ENCODE peak calls at places on chromosomes 1 and 21, in six cellular contexts. A is SK-N-SH, Z is GM12892, I is HepG2, C is K562, F is GM12878. D is an unnamed sample.

GRCh38 chr21:14533555-14534400 is 12.3 kb downstream of the SAMSN1 start:
- DNase-seq in A (no peak), Z (no peak), I (no peak), C (no peak), F (peak), D (no peak)

GRCh38 chr1:163173121-163173520 is 29.6 kb downstream of the RGS5 start:
- DNase-seq in A (no peak), Z (no peak), I (no peak), C (no peak), F (no peak), D (no peak)

GRCh38 chr21:31351438-31351837 is 7.4 kb upstream of the TIAM1 start:
- DNase-seq in A (no peak), Z (no peak), I (no peak), C (no peak), F (no peak), D (no peak)

GRCh38 chr1:8460132-8460544 is 142.2 kb downstream of the SLC45A1 start:
- DNase-seq in A (no peak), Z (no peak), I (no peak), C (no peak), F (no peak), D (no peak)

GRCh38 chr21:42013338-42013737 is 3.2 kb upstream of the ZBTB21 start:
- DNase-seq in A (no peak), Z (no peak), I (no peak), C (no peak), F (no peak), D (no peak)

GRCh38 chr1:55081905-55082296 is 42.6 kb downstream of the PCSK9 start:
- DNase-seq in A (no peak), Z (no peak), I (no peak), C (no peak), F (no peak), D (no peak)

GRCh38 chr1:116521186-116521585 is 49.6 kb downstream of the CD58 start:
- DNase-seq in A (no peak), Z (no peak), I (no peak), C (no peak), F (no peak), D (no peak)

GRCh38 chr1:12052008-12052573 is 11.0 kb upstream of the TNFRSF8 start:
- DNase-seq in A (no peak), Z (peak), I (no peak), C (peak), F (peak), D (peak)

GRCh38 chr1:93734999-93735398 is 53.4 kb upstream of the BCAR3 start:
- DNase-seq in A (no peak), Z (no peak), I (peak), C (peak), F (no peak), D (no peak)

GRCh38 chr1:117631361-117631760 is 25.5 kb downstream of the TENT5C start:
- DNase-seq in A (no peak), Z (no peak), I (no peak), C (no peak), F (no peak), D (no peak)

GRCh38 chr1:172951728-172952365 is 98.9 kb downstream of the TNFSF18 start:
- DNase-seq in A (no peak), Z (no peak), I (no peak), C (no peak), F (no peak), D (no peak)

GRCh38 chr1:231866392-231867331 is 240.1 kb downstream of the DISC1 start:
- DNase-seq in A (peak), Z (peak), I (peak), C (peak), F (no peak), D (peak)

GRCh38 chr1:246255773-246256172 is 251.3 kb downstream of the SMYD3 start:
- DNase-seq in A (no peak), Z (no peak), I (no peak), C (no peak), F (no peak), D (no peak)
- TF ChIP-seq POLR2AphosphoS5 in A (no peak), Z (no peak), I (no peak), C (no peak), F (no peak), D (no peak)

DNA sequence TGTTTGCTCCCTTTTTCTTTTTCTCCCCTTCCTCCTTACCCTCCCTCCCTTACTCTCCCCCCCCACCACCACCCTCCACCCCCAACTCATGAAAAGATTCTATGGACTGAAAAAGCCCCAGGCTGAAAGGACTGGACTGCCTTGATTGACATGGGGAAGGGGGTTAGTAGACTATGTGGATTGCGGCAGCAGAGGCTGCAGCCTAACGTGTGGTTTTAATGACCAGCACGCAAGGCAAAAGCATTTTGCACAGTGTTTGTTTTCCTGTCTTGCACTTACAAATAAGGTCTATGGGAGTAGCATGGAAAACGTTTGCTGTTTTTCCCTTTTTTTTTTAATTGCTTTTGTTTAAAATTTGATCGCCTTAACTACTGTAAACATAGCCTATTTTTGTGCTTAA is 5.5 kb downstream of the ZBTB18 start:
- DNase-seq in A (no peak), Z (no peak), I (no peak), C (no peak), F (no peak), D (no peak)
- TF ChIP-seq TAF1 in A (no peak), Z (no peak), I (no peak), C (no peak), F (no peak), D (no peak)

DNA sequence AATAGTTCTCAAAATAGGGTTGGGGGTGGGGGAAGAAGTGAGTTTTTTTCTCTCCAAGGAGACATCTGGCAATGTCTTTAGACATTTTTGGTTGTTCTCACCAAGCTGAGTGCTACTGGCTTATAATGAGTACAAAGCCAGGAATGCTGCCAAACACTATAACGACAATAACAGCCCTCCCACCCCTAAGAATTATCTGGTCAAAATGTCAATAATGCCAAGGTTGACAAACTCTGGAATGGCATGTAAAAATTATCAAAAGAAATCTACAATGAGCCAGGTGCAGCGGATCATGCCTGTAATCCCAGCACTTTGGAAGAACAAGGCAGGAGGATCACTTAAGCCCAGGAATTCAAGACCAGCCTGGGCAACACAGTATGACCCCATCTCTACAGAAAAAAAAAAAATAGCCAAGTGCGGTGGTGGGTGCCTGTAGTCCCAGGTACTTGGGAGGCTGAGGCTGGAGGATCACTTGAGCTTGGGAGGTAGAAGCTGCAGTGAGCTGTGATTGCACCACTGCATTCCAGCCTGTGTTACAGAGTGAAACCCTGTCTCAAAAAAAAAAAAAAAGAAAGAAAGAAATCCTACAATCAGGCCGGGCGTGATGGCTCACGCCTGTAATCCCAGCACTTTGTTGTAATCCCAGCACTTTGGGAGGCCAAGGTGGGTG is 2.5 kb downstream of the ATP5PF start:
- DNase-seq in A (no peak), Z (no peak), I (no peak), C (no peak), F (no peak), D (no peak)
- TF ChIP-seq POLR2AphosphoS5 in A (no peak), Z (no peak), I (no peak), C (no peak), F (no peak), D (no peak)

GRCh38 chr1:113946668-113947387 is 17.7 kb downstream of the HIPK1 start:
- DNase-seq in A (no peak), Z (no peak), I (peak), C (no peak), F (no peak), D (no peak)
- TF ChIP-seq TAF1 in A (no peak), Z (no peak), I (no peak), C (no peak), F (no peak), D (no peak)

DNA sequence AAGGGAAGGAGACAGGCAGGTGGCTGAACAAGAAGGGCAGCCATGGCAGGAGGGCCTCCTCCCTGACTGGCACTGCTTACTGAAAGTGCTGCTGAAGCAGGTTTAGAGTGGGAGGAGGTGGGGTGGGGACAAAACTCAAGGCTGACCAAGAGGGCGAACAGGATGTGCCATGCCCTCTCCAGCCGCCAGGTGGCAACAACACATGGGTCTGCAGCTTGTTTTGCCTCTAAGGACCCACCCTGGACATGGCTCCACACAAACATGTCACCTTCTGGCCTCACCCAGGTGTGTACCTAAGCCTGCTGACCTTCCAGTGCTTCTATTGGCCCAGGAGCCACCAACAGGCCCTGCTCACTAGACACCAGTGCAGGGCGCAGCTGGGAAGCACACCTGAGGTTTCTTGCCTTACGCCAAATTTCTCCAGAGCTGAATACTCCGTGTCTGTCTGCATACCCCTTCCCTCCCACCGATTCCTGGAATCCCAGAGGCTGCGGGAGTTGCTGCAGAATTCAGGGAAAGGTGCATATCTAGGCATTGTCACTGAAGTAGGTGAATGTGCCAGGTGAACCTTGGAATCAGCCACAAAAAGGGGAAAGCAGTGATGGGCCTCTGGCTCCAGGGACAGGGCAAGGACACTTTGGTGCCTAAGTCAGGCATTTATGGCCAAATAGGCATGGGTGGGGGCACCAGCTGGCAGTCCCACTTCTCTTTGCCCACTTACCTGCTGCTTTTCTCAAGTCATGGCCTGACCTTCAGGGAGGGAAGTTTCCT is 5.3 kb downstream of the PSRC1 start:
- DNase-seq in A (peak), Z (peak), I (peak), C (peak), F (peak), D (peak)
- TF ChIP-seq POLR2AphosphoS5 in A (no peak), Z (no peak), I (no peak), C (no peak), F (no peak), D (no peak)

GRCh38 chr1:25699501-25700089 is 83.0 kb downstream of the MAN1C1 start:
- DNase-seq in A (peak), Z (no peak), I (no peak), C (no peak), F (no peak), D (no peak)

GRCh38 chr1:25700626-25701025 is 84.0 kb downstream of the MAN1C1 start:
- DNase-seq in A (peak), Z (no peak), I (no peak), C (peak), F (no peak), D (no peak)

GRCh38 chr1:25698252-25698651 is 81.7 kb downstream of the MAN1C1 start:
- DNase-seq in A (no peak), Z (no peak), I (no peak), C (no peak), F (no peak), D (no peak)

GRCh38 chr1:25701030-25701785 is 84.6 kb downstream of the MAN1C1 start:
- DNase-seq in A (no peak), Z (no peak), I (no peak), C (no peak), F (no peak), D (no peak)

DNA sequence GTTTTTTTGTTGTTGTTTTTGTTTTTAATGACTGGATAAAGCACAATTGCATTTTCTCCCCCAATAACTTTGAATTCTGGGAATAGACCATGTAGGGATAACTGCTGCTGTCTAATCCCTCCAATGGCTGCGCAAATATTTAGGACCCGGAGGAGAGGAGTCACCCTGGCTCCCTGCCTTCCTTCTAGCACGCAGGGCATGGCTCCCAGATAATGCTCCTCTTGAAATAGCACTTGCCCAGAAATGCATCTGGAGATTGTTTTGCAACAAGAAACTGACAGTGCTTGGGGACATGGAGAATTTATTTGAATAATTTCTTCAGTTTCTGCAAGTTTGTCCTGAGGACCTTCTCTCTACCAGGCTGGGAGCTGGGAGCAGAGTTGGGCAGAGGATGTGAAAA is 83.5 kb downstream of the MAN1C1 start:
- DNase-seq in A (no peak), Z (no peak), I (no peak), C (no peak), F (no peak), D (no peak)
- TF ChIP-seq TAF1 in A (no peak), Z (no peak), I (no peak), C (no peak), F (no peak), D (no peak)

GRCh38 chr1:154329551-154330131 is 4.3 kb downstream of the ATP8B2 start:
- DNase-seq in A (peak), Z (no peak), I (no peak), C (peak), F (no peak), D (no peak)

GRCh38 chr1:154329152-154329521 is 3.8 kb downstream of the ATP8B2 start:
- DNase-seq in A (peak), Z (no peak), I (no peak), C (no peak), F (no peak), D (no peak)

GRCh38 chr1:154326546-154327465 is 1.5 kb downstream of the ATP8B2 start:
- DNase-seq in A (no peak), Z (no peak), I (no peak), C (peak), F (no peak), D (no peak)

GRCh38 chr1:154327466-154328317 is 2.4 kb downstream of the ATP8B2 start:
- DNase-seq in A (no peak), Z (no peak), I (no peak), C (no peak), F (no peak), D (no peak)

DNA sequence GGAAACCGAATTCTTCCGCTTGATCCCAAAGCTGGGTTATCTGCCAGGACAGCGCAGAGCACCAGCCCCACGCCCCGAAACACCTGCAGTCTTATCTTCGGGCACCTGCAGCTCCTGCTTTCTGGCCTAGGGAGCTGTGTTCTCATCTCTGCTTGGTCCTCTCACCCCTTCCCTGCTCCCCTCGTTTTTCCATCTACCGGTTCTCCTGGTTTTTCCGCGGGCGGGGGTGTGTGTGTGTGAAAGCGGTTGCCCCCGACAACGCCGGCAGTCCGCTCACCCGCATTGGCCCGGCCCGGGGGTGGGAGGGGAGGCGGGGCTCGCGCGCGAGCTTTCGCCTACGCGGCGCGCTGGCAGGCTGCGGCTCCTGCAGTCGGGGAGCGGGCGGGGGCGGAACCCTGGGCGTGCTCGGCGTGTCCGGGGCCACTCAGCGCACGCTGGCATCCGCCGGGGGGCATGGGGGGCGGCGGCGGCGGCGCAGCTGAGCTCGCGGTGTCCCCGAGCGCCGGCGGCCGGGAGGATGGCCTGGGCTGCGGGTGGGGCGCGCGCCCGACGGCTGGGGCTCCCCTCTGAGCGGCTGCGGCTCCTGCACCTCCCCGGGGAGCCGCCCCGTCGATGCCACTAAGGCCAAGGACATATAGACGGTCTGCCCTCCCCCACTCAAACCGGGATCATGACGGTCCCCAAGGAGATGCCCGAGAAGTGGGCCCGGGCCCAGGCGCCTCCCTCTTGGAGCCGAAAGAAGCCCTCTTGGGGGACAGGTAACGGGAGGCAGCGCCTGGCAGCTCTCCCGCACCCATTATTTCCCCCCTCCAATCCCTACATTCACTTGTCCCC is 3.2 kb downstream of the ATP8B2 start:
- DNase-seq in A (peak), Z (peak), I (no peak), C (no peak), F (no peak), D (peak)
- TF ChIP-seq POLR2AphosphoS5 in A (no peak), Z (no peak), I (no peak), C (no peak), F (no peak), D (no peak)

GRCh38 chr21:37257967-37258877 is 8.9 kb downstream of the VPS26C start:
- DNase-seq in A (peak), Z (peak), I (peak), C (no peak), F (peak), D (peak)
- TF ChIP-seq TAF1 in A (no peak), Z (peak), I (peak), C (no peak), F (peak), D (peak)